ENCODE peak calls at places on chromosomes 6 and 20, in six cellular contexts. T is astrocyte, L is activated T-cell treated with anti-CD3 and anti-CD28 coated beads for 48 hours, S is C1 segment of cervical spinal cord, Z is hypothalamus, N is aorta. W is an unnamed sample.
A peak's percentile ranks its signal among the peaks of the same experiment; 100 is the strongest.

GRCh38 chr6:42394151-42394550 is 57.6 kb downstream of the TRERF1 start:
- DNase-seq in N (no peak), S (no peak), L (no peak), T (no peak), Z (no peak), W (no peak)

GRCh38 chr20:1941226-1941625 is 46.0 kb downstream of the SIRPA start:
- DNase-seq in S (no peak), Z (no peak), N (no peak), T (peak; percentile 73), L (no peak), W (no peak)

GRCh38 chr6:35602133-35602946 is 86.4 kb downstream of the FKBP5 start:
- DNase-seq in N (no peak), T (peak; percentile 66), L (no peak), S (peak; percentile 22), Z (no peak), W (no peak)

GRCh38 chr20:47748851-47749250 is 36.4 kb downstream of the SULF2 start:
- DNase-seq in S (no peak), L (no peak), T (peak; percentile 77), N (no peak), Z (no peak), W (no peak)

GRCh38 chr6:139970591-139970991 is 596.1 kb upstream of the CITED2 start:
- DNase-seq in T (peak; percentile 83), L (no peak), N (no peak), Z (no peak), S (no peak), W (no peak)

GRCh38 chr6:18457065-18457817 is 70.1 kb downstream of the RNF144B start:
- DNase-seq in S (no peak), N (no peak), L (no peak), Z (no peak), T (no peak), W (no peak)

GRCh38 chr20:25532971-25533391 is 52.4 kb downstream of the NINL start:
- DNase-seq in T (peak; percentile 56), Z (no peak), N (no peak), S (peak; percentile 42), L (no peak), W (no peak)

GRCh38 chr6:45222380-45222779 is 105.8 kb upstream of the RUNX2 start:
- DNase-seq in L (no peak), N (no peak), T (no peak), S (no peak), Z (no peak), W (no peak)

GRCh38 chr20:49675368-49676151 is 38.1 kb downstream of the B4GALT5 start:
- DNase-seq in T (peak; percentile 46), N (no peak), Z (no peak), L (no peak), S (no peak), W (no peak)

GRCh38 chr6:84428300-84428907 is 201.0 kb upstream of the CEP162 start:
- DNase-seq in N (peak; percentile 89), T (peak; percentile 26), S (no peak), L (peak; percentile 3), Z (no peak), W (peak; percentile 72)

W was measured in ureter.